ENCODE peak calls at places on chromosome 22, in six cellular contexts. A, X, Y, E, V and C are unnamed samples.

GRCh38 chr22:46584081-46584903 is 35.9 kb upstream of the GRAMD4 start:
- DNase-seq in A (no peak), X (no peak), Y (no peak), E (no peak), V (no peak), C (no peak)

GRCh38 chr22:35567214-35567792 is 26.7 kb downstream of the RASD2 start:
- DNase-seq in A (no peak), X (no peak), Y (no peak), E (no peak), V (no peak), C (no peak)

GRCh38 chr22:42743501-42743991 is 22.9 kb upstream of the A4GALT start:
- DNase-seq in A (no peak), X (no peak), Y (no peak), E (no peak), V (no peak), C (peak; percentile 83)

GRCh38 chr22:38415046-38415445 is 40.0 kb downstream of the KCNJ4 start:
- DNase-seq in A (no peak), X (no peak), Y (no peak), E (no peak), V (no peak), C (no peak)

GRCh38 chr22:40415531-40416266 is 45.3 kb downstream of the SGSM3 start:
- DNase-seq in A (no peak), X (no peak), Y (no peak), E (no peak), V (no peak), C (no peak)

GRCh38 chr22:24208012-24208749 is 26.9 kb downstream of the SUSD2 start:
- DNase-seq in A (peak; percentile 95), X (peak; percentile 2), Y (no peak), E (no peak), V (no peak), C (peak; percentile 92)

GRCh38 chr22:45869448-45869847 is 107.5 kb downstream of the WNT7B start:
- DNase-seq in A (no peak), X (no peak), Y (no peak), E (no peak), V (no peak), C (no peak)

GRCh38 chr22:47304191-47304831 is 541.9 kb downstream of the TBC1D22A start:
- DNase-seq in A (no peak), X (peak; percentile 4), Y (no peak), E (no peak), V (no peak), C (no peak)

GRCh38 chr22:35154937-35155387 is 89.0 kb downstream of the ISX start:
- DNase-seq in A (peak; percentile 57), X (peak; percentile 63), Y (no peak), E (peak; percentile 81), V (peak; percentile 54), C (peak; percentile 56)

GRCh38 chr22:48889209-48889830 is 938.4 kb downstream of the BRD1 start:
- DNase-seq in A (no peak), X (no peak), Y (no peak), E (no peak), V (no peak), C (no peak)

GRCh38 chr22:20430101-20430640 is 7.5 kb downstream of the SCARF2 start:
- DNase-seq in A (no peak), X (no peak), Y (no peak), E (no peak), V (no peak), C (no peak)
- H3K27me3 ChIP-seq in A (no peaks in the 10 kb centered on the region), X (no peaks in the 10 kb centered on the region), Y (peaks cover 21% of the 10 kb centered on the region), E (peaks cover 51% of the 10 kb centered on the region), V (peaks cover 73% of the 10 kb centered on the region), C (no peaks in the 10 kb centered on the region)

GRCh38 chr22:50146440-50147228 is 23.9 kb upstream of the PANX2 start:
- DNase-seq in A (peak; percentile 32), X (peak; percentile 81), Y (no peak), E (no peak), V (peak; percentile 58), C (peak; percentile 87)
- TF ChIP-seq SIN3A in A (no peak), X (no peak), Y (no peak), E (no peak), V (no peak), C (no peak)

GRCh38 chr22:36727927-36728488 is 24.5 kb upstream of the CACNG2 start:
- DNase-seq in A (no peak), X (no peak), Y (no peak), E (no peak), V (no peak), C (no peak)

GRCh38 chr22:36729321-36729720 is 25.8 kb upstream of the CACNG2 start:
- DNase-seq in A (no peak), X (no peak), Y (no peak), E (no peak), V (no peak), C (no peak)

GRCh38 chr22:36727110-36727509 is 23.6 kb upstream of the CACNG2 start:
- DNase-seq in A (no peak), X (no peak), Y (no peak), E (no peak), V (no peak), C (no peak)

GRCh38 chr22:36730176-36730858 is 26.8 kb upstream of the CACNG2 start:
- DNase-seq in A (no peak), X (no peak), Y (no peak), E (no peak), V (no peak), C (no peak)

DNA sequence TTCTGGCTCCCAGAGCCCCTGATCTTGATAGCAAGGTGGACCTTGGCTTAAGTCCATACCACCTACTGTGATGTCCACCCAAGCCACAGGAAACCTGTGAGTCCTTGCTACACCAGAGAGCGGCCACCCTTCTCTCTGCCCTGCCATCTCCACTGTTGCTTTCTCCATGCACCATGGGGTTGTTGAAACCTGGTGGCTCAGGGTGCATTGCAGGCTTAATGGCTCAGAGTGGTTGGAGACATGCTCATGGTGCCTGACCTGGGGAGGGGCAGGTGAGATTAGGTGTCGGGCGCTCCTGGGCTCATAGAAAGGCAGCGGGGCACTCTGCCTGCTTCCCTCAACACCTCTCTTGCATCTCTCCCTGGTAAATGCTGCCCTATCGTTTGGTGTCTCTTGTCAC is 25.0 kb upstream of the CACNG2 start:
- DNase-seq in A (no peak), X (no peak), Y (no peak), E (no peak), V (no peak), C (no peak)
- H3K27me3 ChIP-seq in A (peaks cover 56% of the 10 kb centered on the region), X (peaks cover 5% of the 10 kb centered on the region), Y (peaks cover 2% of the 10 kb centered on the region), E (peaks cover 3% of the 10 kb centered on the region), V (peaks cover 16% of the 10 kb centered on the region), C (peaks cover 3% of the 10 kb centered on the region)

GRCh38 chr22:31752096-31752847 is 1.5 kb upstream of the DEPDC5 start:
- DNase-seq in A (no peak), X (no peak), Y (no peak), E (no peak), V (no peak), C (no peak)

GRCh38 chr22:31753634-31754471 is at the start of gene DEPDC5:
- DNase-seq in A (peak; percentile 85), X (peak; percentile 97), Y (peak; percentile 79), E (peak; percentile 80), V (peak; percentile 89), C (peak; percentile 91)

GRCh38 chr22:31754813-31755212 is 994 bp downstream of the DEPDC5 start:
- DNase-seq in A (no peak), X (no peak), Y (no peak), E (no peak), V (no peak), C (peak; percentile 38)

GRCh38 chr22:31750365-31751284 is 693 bp upstream of the PRR14L start:
- DNase-seq in A (no peak), X (no peak), Y (no peak), E (no peak), V (no peak), C (no peak)

GRCh38 chr22:31753005-31753633 is 700 bp upstream of the DEPDC5 start:
- DNase-seq in A (no peak), X (peak; percentile 77), Y (no peak), E (no peak), V (peak; percentile 45), C (peak; percentile 87)
- TF ChIP-seq SIN3A in A (no peak), X (no peak), Y (no peak), E (no peak), V (no peak), C (no peak)